ENCODE peak calls at places on chromosome 22, in five cellular contexts. Q, V, J, M and P are unnamed samples.

GRCh38 chr22:35116817-35117216 is 50.9 kb downstream of the ISX start:
- DNase-seq in Q (no peak), V (no peak), J (peak; percentile 7), M (no peak), P (no peak)

GRCh38 chr22:33917744-33918406 is 2.4 kb downstream of the LARGE1 start:
- DNase-seq in Q (no peak), V (peak; percentile 27), J (no peak), M (peak; percentile 6), P (no peak)

GRCh38 chr22:21961886-21962654 is 9.4 kb upstream of the PPM1F start:
- DNase-seq in Q (peak; percentile 49), V (peak; percentile 41), J (peak; percentile 53), M (peak; percentile 25), P (no peak)

GRCh38 chr22:22345781-22346180 is 101.2 kb downstream of the VPREB1 start:
- DNase-seq in Q (no peak), V (no peak), J (no peak), M (no peak), P (no peak)

GRCh38 chr22:27105142-27106025 is 448.0 kb downstream of the MIAT start:
- DNase-seq in Q (peak; percentile 96), V (peak; percentile 98), J (no peak), M (peak; percentile 91), P (no peak)

GRCh38 chr22:44753189-44754042 is 1.0 kb downstream of the ARHGAP8 start:
- DNase-seq in Q (peak; percentile 49), V (peak; percentile 83), J (peak; percentile 54), M (peak; percentile 86), P (peak; percentile 13)

GRCh38 chr22:26585104-26585790 is 4.7 kb downstream of the TPST2 start:
- DNase-seq in Q (peak; percentile 79), V (peak; percentile 84), J (no peak), M (peak; percentile 84), P (peak; percentile 93)

GRCh38 chr22:24027389-24027980 is 16.4 kb downstream of the CABIN1 start:
- DNase-seq in Q (no peak), V (no peak), J (no peak), M (no peak), P (no peak)

GRCh38 chr22:46054091-46054877 is 77.3 kb upstream of the WNT7B start:
- DNase-seq in Q (peak; percentile 83), V (peak; percentile 87), J (peak; percentile 47), M (peak; percentile 85), P (peak; percentile 90)

GRCh38 chr22:42484506-42484905 is 35.1 kb downstream of the RRP7A start:
- DNase-seq in Q (no peak), V (no peak), J (no peak), M (no peak), P (no peak)

GRCh38 chr22:20866716-20867115 is 7.9 kb downstream of the SNAP29 start:
- DNase-seq in Q (no peak), V (no peak), J (no peak), M (no peak), P (no peak)

GRCh38 chr22:50459016-50459415 is 15.8 kb downstream of the SBF1 start:
- DNase-seq in Q (no peak), V (no peak), J (no peak), M (no peak), P (no peak)

GRCh38 chr22:50454556-50455075 is 20.2 kb downstream of the SBF1 start:
- DNase-seq in Q (no peak), V (no peak), J (no peak), M (no peak), P (no peak)

GRCh38 chr22:50455201-50455600 is 19.6 kb downstream of the SBF1 start:
- DNase-seq in Q (no peak), V (no peak), J (no peak), M (no peak), P (no peak)

GRCh38 chr22:50456026-50456425 is 18.8 kb downstream of the SBF1 start:
- DNase-seq in Q (no peak), V (no peak), J (no peak), M (no peak), P (no peak)

DNA sequence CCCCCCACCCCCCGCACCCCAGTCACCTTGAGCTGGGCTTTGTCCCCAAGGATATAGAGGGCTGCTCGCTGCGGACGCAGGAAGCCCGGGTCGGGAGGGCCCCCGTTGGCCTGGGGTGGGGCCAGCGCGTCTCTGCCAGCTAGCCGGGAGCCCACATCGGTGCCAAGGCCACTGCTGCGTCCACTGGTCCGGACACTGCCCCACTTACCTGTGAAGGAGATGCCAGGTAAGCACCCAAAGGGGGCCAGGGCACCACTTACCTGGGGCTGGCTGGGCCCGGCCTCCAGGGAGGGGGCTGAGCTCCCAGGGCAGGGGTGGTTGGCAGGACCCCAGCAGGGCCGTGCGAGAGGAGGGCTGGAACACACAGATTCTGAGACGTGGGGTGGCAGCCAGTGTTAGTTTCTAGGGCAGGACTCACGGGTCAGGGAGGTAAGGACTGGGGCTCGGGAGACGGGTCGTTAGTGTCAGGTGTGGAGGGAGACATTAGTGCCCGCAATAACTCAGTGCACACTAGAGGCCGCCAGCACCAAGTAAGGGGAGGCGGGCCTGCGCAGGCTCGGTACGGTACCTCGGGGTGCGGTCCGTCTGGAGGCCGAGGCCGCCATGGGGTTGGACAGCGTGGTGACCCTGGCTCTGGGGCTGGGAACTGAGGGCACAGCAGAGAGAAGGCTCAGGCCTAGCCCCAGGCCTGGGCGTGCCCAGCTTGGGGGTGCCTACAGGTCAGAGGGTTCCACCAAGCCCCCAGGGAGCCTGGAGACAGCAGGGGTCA is 18.2 kb downstream of the SBF1 start:
- DNase-seq in Q (no peak), V (no peak), J (no peak), M (no peak), P (no peak)
- TF ChIP-seq CTCF in Q (peak; percentile 23), V (no peak), J (peak; percentile 25), M (peak; percentile 9), P (peak; percentile 53)

GRCh38 chr22:28769394-28770085 is 3.0 kb upstream of the CCDC117 start:
- DNase-seq in Q (no peak), V (no peak), J (no peak), M (no peak), P (no peak)

GRCh38 chr22:28773461-28773867 is 969 bp downstream of the CCDC117 start:
- DNase-seq in Q (peak; percentile 52), V (peak; percentile 47), J (no peak), M (peak; percentile 28), P (no peak)

GRCh38 chr22:28774378-28774777 is 1.9 kb downstream of the CCDC117 start:
- DNase-seq in Q (no peak), V (no peak), J (no peak), M (no peak), P (no peak)

GRCh38 chr22:28771195-28771791 is 1.2 kb upstream of the CCDC117 start:
- DNase-seq in Q (no peak), V (no peak), J (no peak), M (no peak), P (no peak)

DNA sequence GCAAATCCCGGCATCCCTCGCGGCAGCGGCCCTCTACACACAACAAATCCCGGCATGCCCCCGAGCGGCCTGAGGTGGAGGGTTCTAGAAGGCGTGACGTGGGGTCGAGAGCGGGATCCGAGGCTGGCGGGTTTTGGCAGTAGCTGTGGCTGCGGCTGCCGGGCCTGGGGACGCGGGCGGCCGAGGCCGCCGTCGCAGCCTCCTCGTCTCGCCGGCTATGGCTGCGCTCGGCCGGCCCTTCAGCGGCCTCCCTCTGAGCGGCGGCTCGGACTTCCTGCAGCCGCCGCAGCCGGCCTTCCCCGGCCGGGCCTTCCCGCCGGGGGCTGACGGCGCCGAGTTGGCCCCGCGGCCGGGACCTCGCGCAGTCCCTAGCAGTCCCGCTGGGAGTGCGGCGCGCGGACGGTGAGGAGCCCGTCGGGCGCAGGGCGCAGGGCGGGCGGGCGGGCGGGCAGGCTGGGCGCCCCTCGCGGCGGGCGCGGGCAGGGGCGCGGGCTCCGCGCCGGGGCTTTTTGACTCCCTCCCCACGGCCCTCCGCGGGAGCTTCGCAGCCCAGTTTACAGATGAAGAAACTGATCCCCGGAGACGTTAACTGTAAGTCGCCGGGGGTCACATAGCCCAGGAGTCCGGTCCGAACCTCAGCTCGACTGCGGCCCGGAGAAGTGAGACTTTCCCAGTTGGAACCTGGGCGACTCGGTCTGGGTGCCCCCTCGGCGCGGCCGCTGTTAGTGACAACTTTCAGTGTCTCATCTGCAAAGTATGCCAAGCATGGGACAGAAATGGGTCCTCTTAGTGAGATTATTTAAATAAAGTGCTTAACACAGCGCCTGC is at the start of gene CCDC117:
- DNase-seq in Q (peak; percentile 95), V (peak; percentile 95), J (peak; percentile 92), M (peak; percentile 97), P (peak; percentile 98)
- TF ChIP-seq CTCF in Q (peak; percentile 22), V (no peak), J (peak; percentile 14), M (no peak), P (peak; percentile 61)

GRCh38 chr22:17164392-17165024 is 5.4 kb upstream of the HDHD5 start:
- DNase-seq in Q (no peak), V (no peak), J (no peak), M (peak; percentile 5), P (no peak)
- TF ChIP-seq CTCF in Q (peak; percentile 24), V (peak; percentile 7), J (no peak), M (peak; percentile 40), P (peak; percentile 61)

DNA sequence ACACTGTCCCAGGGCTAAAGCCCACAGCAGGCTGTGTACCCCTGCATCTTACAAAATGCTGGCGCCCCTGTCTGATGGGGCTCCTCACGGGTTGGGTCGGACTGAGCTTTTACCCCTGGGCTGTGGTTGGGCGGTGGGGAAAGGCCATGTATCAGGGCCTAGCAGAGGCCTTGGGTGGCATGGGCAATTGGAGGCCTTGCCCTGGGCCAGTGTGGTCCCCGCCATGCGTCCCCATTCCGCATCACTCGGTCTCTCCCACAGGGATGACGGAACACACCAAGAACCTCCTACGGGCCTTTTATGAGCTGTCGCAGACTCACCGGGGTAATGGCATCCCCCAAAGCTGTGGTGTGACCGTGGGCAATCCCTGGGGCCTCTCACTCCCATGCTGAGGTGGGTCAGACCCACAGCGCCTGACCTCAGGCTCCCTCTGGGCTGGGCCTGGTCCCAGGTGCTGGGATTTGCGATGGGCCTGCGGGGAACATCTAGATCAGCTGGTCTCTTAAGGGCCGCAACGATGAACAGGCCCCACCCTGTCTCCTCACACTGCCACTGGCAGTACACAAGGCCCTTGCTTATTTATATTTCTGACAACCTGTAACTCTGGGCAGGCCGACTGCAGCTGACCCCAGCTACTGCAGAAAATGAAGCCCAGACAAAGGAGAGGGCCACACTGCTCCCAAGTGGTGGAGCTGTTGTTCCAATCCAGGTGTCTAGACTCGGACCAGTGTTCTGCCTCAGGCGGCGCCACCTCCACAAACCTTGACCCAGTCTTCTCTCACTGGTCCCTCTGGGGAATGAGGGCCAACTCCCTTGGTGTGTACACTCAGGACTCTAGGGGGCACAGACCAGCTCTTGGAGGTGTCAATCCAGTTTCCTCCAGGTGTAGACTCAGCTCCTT is 12.3 kb downstream of the SLC16A8 start:
- DNase-seq in Q (no peak), V (no peak), J (no peak), M (no peak), P (no peak)
- TF ChIP-seq CTCF in Q (no peak), V (no peak), J (no peak), M (no peak), P (no peak)

GRCh38 chr22:36384766-36385400 is 2.9 kb downstream of the MYH9 start:
- DNase-seq in Q (peak; percentile 53), V (peak; percentile 50), J (no peak), M (peak; percentile 53), P (no peak)
- TF ChIP-seq CTCF in Q (no peak), V (no peak), J (no peak), M (peak; percentile 1), P (peak; percentile 30)

DNA sequence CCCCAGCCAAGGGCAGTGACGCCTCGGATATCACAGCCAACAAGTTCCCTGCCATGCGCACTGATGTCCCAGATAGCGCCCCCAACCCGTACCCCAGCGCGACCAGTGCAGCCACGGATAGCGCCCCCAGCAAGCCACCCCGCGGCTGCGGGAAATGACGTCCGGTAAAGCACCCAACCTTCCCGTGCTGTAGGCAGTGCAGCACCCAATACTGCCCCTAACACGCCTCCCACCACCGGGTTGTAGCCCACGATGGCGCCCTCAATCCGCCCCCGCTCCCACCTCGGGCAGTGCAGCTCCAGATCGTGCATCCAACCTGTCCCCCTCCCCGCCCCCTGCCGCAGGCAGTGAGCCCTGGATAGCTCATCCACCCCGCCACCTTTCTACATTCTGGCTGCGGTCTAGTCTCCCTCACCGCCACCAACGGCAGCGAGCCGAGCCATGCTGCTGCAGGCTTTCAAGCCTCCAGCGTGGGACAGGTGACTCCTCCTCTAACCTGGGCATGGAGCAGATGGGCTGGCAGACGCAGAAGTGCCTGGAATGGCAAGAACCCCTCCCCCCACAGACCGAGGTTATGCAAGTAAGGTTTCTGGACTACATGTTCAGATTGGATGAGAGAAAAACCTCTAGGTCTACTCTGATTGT is 540 bp downstream of the RFPL2 start:
- DNase-seq in Q (no peak), V (no peak), J (peak; percentile 45), M (no peak), P (no peak)
- TF ChIP-seq CTCF in Q (no peak), V (no peak), J (no peak), M (no peak), P (no peak)